ENCODE peak calls at places on chromosomes 7 and 10, in six cellular contexts. One of them, this sample, is unnamed.

GRCh38 chr7:17521437-17521836 is 223.0 kb downstream of the AHR start:
- DNase-seq in NCI-H2081: no peak
- DNase-seq in NCI-H1092: no peak
- DNase-seq in neural crest cell: no peak
- DNase-seq in activated CD8-positive, alpha-beta memory T cell treated with anti-CD3 and anti-CD28 coated beads, Interleukin-2, amount 50 U/mL, for 4 hours: no peak
- DNase-seq in memory B cell: no peak
- DNase-seq in this sample: no peak

GRCh38 chr7:4849390-4849789 is 12.4 kb downstream of the PAPOLB start:
- DNase-seq in memory B cell: no peak
- DNase-seq in neural crest cell: peak
- DNase-seq in NCI-H1092: peak
- DNase-seq in NCI-H2081: no peak
- DNase-seq in activated CD8-positive, alpha-beta memory T cell treated with anti-CD3 and anti-CD28 coated beads, Interleukin-2, amount 50 U/mL, for 4 hours: no peak
- DNase-seq in this sample: no peak

GRCh38 chr10:19250542-19250941 is 201.9 kb downstream of the MALRD1 start:
- DNase-seq in NCI-H1092: no peak
- DNase-seq in neural crest cell: no peak
- DNase-seq in activated CD8-positive, alpha-beta memory T cell treated with anti-CD3 and anti-CD28 coated beads, Interleukin-2, amount 50 U/mL, for 4 hours: no peak
- DNase-seq in NCI-H2081: no peak
- DNase-seq in memory B cell: no peak
- DNase-seq in this sample: no peak

GRCh38 chr7:14158111-14158510 is 168.6 kb upstream of the ETV1 start:
- DNase-seq in NCI-H2081: no peak
- DNase-seq in neural crest cell: no peak
- DNase-seq in NCI-H1092: no peak
- DNase-seq in activated CD8-positive, alpha-beta memory T cell treated with anti-CD3 and anti-CD28 coated beads, Interleukin-2, amount 50 U/mL, for 4 hours: no peak
- DNase-seq in memory B cell: no peak
- DNase-seq in this sample: no peak

GRCh38 chr10:45580781-45581496 is 91.6 kb downstream of the ZFAND4 start:
- DNase-seq in NCI-H1092: no peak
- DNase-seq in memory B cell: peak
- DNase-seq in NCI-H2081: no peak
- DNase-seq in activated CD8-positive, alpha-beta memory T cell treated with anti-CD3 and anti-CD28 coated beads, Interleukin-2, amount 50 U/mL, for 4 hours: no peak
- DNase-seq in neural crest cell: no peak
- DNase-seq in this sample: no peak

GRCh38 chr10:114077815-114078219 is 34.2 kb downstream of the ADRB1 start:
- DNase-seq in neural crest cell: no peak
- DNase-seq in NCI-H1092: no peak
- DNase-seq in NCI-H2081: no peak
- DNase-seq in memory B cell: no peak
- DNase-seq in activated CD8-positive, alpha-beta memory T cell treated with anti-CD3 and anti-CD28 coated beads, Interleukin-2, amount 50 U/mL, for 4 hours: no peak
- DNase-seq in this sample: no peak

GRCh38 chr7:20330797-20331230 is at the start of gene ITGB8:
- DNase-seq in NCI-H1092: peak
- DNase-seq in neural crest cell: no peak
- DNase-seq in NCI-H2081: peak
- DNase-seq in memory B cell: peak
- DNase-seq in activated CD8-positive, alpha-beta memory T cell treated with anti-CD3 and anti-CD28 coated beads, Interleukin-2, amount 50 U/mL, for 4 hours: no peak
- DNase-seq in this sample: peak

GRCh38 chr10:7264313-7264741 is 146.5 kb downstream of the SFMBT2 start:
- DNase-seq in memory B cell: no peak
- DNase-seq in NCI-H2081: no peak
- DNase-seq in NCI-H1092: no peak
- DNase-seq in neural crest cell: no peak
- DNase-seq in activated CD8-positive, alpha-beta memory T cell treated with anti-CD3 and anti-CD28 coated beads, Interleukin-2, amount 50 U/mL, for 4 hours: no peak
- DNase-seq in this sample: no peak

GRCh38 chr10:130049244-130049643 is 61.4 kb downstream of the C10orf143 start:
- DNase-seq in NCI-H1092: no peak
- DNase-seq in neural crest cell: no peak
- DNase-seq in activated CD8-positive, alpha-beta memory T cell treated with anti-CD3 and anti-CD28 coated beads, Interleukin-2, amount 50 U/mL, for 4 hours: no peak
- DNase-seq in NCI-H2081: no peak
- DNase-seq in memory B cell: no peak
- DNase-seq in this sample: no peak

GRCh38 chr10:84715911-84716310 is 387.5 kb downstream of the CCSER2 start:
- DNase-seq in memory B cell: no peak
- DNase-seq in neural crest cell: peak
- DNase-seq in NCI-H2081: peak
- DNase-seq in NCI-H1092: no peak
- DNase-seq in activated CD8-positive, alpha-beta memory T cell treated with anti-CD3 and anti-CD28 coated beads, Interleukin-2, amount 50 U/mL, for 4 hours: no peak
- DNase-seq in this sample: no peak

GRCh38 chr7:122528879-122529481 is 169.9 kb downstream of the RNF133 start:
- DNase-seq in memory B cell: no peak
- DNase-seq in neural crest cell: no peak
- DNase-seq in activated CD8-positive, alpha-beta memory T cell treated with anti-CD3 and anti-CD28 coated beads, Interleukin-2, amount 50 U/mL, for 4 hours: no peak
- DNase-seq in NCI-H2081: peak
- DNase-seq in NCI-H1092: peak
- DNase-seq in this sample: no peak

GRCh38 chr7:131642429-131642828 is 86.0 kb upstream of the PODXL start:
- DNase-seq in memory B cell: no peak
- DNase-seq in NCI-H2081: no peak
- DNase-seq in neural crest cell: no peak
- DNase-seq in NCI-H1092: no peak
- DNase-seq in activated CD8-positive, alpha-beta memory T cell treated with anti-CD3 and anti-CD28 coated beads, Interleukin-2, amount 50 U/mL, for 4 hours: no peak
- DNase-seq in this sample: no peak

GRCh38 chr7:44382459-44383300 is 57.3 kb upstream of the CAMK2B start:
- DNase-seq in neural crest cell: no peak
- DNase-seq in NCI-H1092: no peak
- DNase-seq in NCI-H2081: no peak
- DNase-seq in activated CD8-positive, alpha-beta memory T cell treated with anti-CD3 and anti-CD28 coated beads, Interleukin-2, amount 50 U/mL, for 4 hours: no peak
- DNase-seq in memory B cell: no peak
- DNase-seq in this sample: peak

GRCh38 chr10:109959571-109960145 is 36.3 kb upstream of the XPNPEP1 start:
- DNase-seq in neural crest cell: no peak
- DNase-seq in NCI-H2081: no peak
- DNase-seq in activated CD8-positive, alpha-beta memory T cell treated with anti-CD3 and anti-CD28 coated beads, Interleukin-2, amount 50 U/mL, for 4 hours: no peak
- DNase-seq in NCI-H1092: no peak
- DNase-seq in memory B cell: no peak
- DNase-seq in this sample: no peak

GRCh38 chr10:24721254-24722106 is 2.2 kb downstream of the ARHGAP21 start:
- DNase-seq in memory B cell: no peak
- DNase-seq in neural crest cell: peak
- DNase-seq in NCI-H1092: no peak
- DNase-seq in NCI-H2081: no peak
- DNase-seq in activated CD8-positive, alpha-beta memory T cell treated with anti-CD3 and anti-CD28 coated beads, Interleukin-2, amount 50 U/mL, for 4 hours: no peak
- DNase-seq in this sample: peak

GRCh38 chr10:63641799-63642198 is 120.6 kb downstream of the REEP3 start:
- DNase-seq in NCI-H1092: no peak
- DNase-seq in NCI-H2081: no peak
- DNase-seq in activated CD8-positive, alpha-beta memory T cell treated with anti-CD3 and anti-CD28 coated beads, Interleukin-2, amount 50 U/mL, for 4 hours: no peak
- DNase-seq in neural crest cell: no peak
- DNase-seq in memory B cell: no peak
- DNase-seq in this sample: no peak

GRCh38 chr10:49444349-49444748 is 48.5 kb upstream of the DRGX start:
- DNase-seq in NCI-H1092: no peak
- DNase-seq in neural crest cell: no peak
- DNase-seq in NCI-H2081: no peak
- DNase-seq in memory B cell: no peak
- DNase-seq in activated CD8-positive, alpha-beta memory T cell treated with anti-CD3 and anti-CD28 coated beads, Interleukin-2, amount 50 U/mL, for 4 hours: no peak
- DNase-seq in this sample: no peak

GRCh38 chr7:45184326-45185027 is 26.9 kb downstream of the RAMP3 start:
- DNase-seq in memory B cell: no peak
- DNase-seq in neural crest cell: no peak
- DNase-seq in NCI-H1092: no peak
- DNase-seq in NCI-H2081: no peak
- DNase-seq in activated CD8-positive, alpha-beta memory T cell treated with anti-CD3 and anti-CD28 coated beads, Interleukin-2, amount 50 U/mL, for 4 hours: no peak
- DNase-seq in this sample: no peak

GRCh38 chr7:44964831-44965440 is 13.9 kb downstream of the MYO1G start:
- DNase-seq in memory B cell: no peak
- DNase-seq in NCI-H1092: no peak
- DNase-seq in neural crest cell: no peak
- DNase-seq in NCI-H2081: no peak
- DNase-seq in activated CD8-positive, alpha-beta memory T cell treated with anti-CD3 and anti-CD28 coated beads, Interleukin-2, amount 50 U/mL, for 4 hours: no peak
- DNase-seq in this sample: no peak

GRCh38 chr10:47233631-47234030 is 66.4 kb upstream of the GDF10 start:
- DNase-seq in neural crest cell: no peak
- DNase-seq in NCI-H1092: no peak
- DNase-seq in NCI-H2081: no peak
- DNase-seq in activated CD8-positive, alpha-beta memory T cell treated with anti-CD3 and anti-CD28 coated beads, Interleukin-2, amount 50 U/mL, for 4 hours: no peak
- DNase-seq in memory B cell: no peak
- DNase-seq in this sample: no peak

GRCh38 chr7:77657427-77658331 is 38.6 kb upstream of the RSBN1L start:
- DNase-seq in memory B cell: no peak
- DNase-seq in neural crest cell: no peak
- DNase-seq in activated CD8-positive, alpha-beta memory T cell treated with anti-CD3 and anti-CD28 coated beads, Interleukin-2, amount 50 U/mL, for 4 hours: no peak
- DNase-seq in NCI-H1092: peak
- DNase-seq in NCI-H2081: peak
- DNase-seq in this sample: no peak

GRCh38 chr7:30238721-30239441 is 45.5 kb upstream of the ZNRF2 start:
- DNase-seq in neural crest cell: no peak
- DNase-seq in activated CD8-positive, alpha-beta memory T cell treated with anti-CD3 and anti-CD28 coated beads, Interleukin-2, amount 50 U/mL, for 4 hours: no peak
- DNase-seq in NCI-H2081: peak
- DNase-seq in memory B cell: no peak
- DNase-seq in NCI-H1092: peak
- DNase-seq in this sample: peak

GRCh38 chr7:107666804-107667203 is 6.2 kb downstream of the SLC26A4 start:
- DNase-seq in NCI-H2081: no peak
- DNase-seq in NCI-H1092: no peak
- DNase-seq in memory B cell: no peak
- DNase-seq in neural crest cell: no peak
- DNase-seq in activated CD8-positive, alpha-beta memory T cell treated with anti-CD3 and anti-CD28 coated beads, Interleukin-2, amount 50 U/mL, for 4 hours: no peak
- DNase-seq in this sample: no peak

GRCh38 chr10:89785095-89785494 is 83.7 kb downstream of the KIF20B start:
- DNase-seq in neural crest cell: no peak
- DNase-seq in memory B cell: no peak
- DNase-seq in NCI-H1092: no peak
- DNase-seq in activated CD8-positive, alpha-beta memory T cell treated with anti-CD3 and anti-CD28 coated beads, Interleukin-2, amount 50 U/mL, for 4 hours: no peak
- DNase-seq in NCI-H2081: no peak
- DNase-seq in this sample: no peak

GRCh38 chr7:5282464-5283316 is at the start of gene SLC29A4:
- DNase-seq in NCI-H1092: peak
- DNase-seq in activated CD8-positive, alpha-beta memory T cell treated with anti-CD3 and anti-CD28 coated beads, Interleukin-2, amount 50 U/mL, for 4 hours: no peak
- DNase-seq in NCI-H2081: no peak
- DNase-seq in memory B cell: no peak
- DNase-seq in neural crest cell: peak
- DNase-seq in this sample: peak

GRCh38 chr10:57222603-57223002 is 861.5 kb upstream of the ZWINT start:
- DNase-seq in neural crest cell: no peak
- DNase-seq in memory B cell: no peak
- DNase-seq in activated CD8-positive, alpha-beta memory T cell treated with anti-CD3 and anti-CD28 coated beads, Interleukin-2, amount 50 U/mL, for 4 hours: no peak
- DNase-seq in NCI-H1092: no peak
- DNase-seq in NCI-H2081: no peak
- DNase-seq in this sample: no peak

GRCh38 chr7:69645683-69646082 is 47.4 kb downstream of the AUTS2 start:
- DNase-seq in NCI-H2081: no peak
- DNase-seq in activated CD8-positive, alpha-beta memory T cell treated with anti-CD3 and anti-CD28 coated beads, Interleukin-2, amount 50 U/mL, for 4 hours: no peak
- DNase-seq in neural crest cell: no peak
- DNase-seq in memory B cell: no peak
- DNase-seq in NCI-H1092: no peak
- DNase-seq in this sample: no peak

GRCh38 chr10:71857934-71858890 is 7.2 kb upstream of the PSAP start:
- DNase-seq in activated CD8-positive, alpha-beta memory T cell treated with anti-CD3 and anti-CD28 coated beads, Interleukin-2, amount 50 U/mL, for 4 hours: no peak
- DNase-seq in NCI-H1092: no peak
- DNase-seq in NCI-H2081: no peak
- DNase-seq in memory B cell: no peak
- DNase-seq in neural crest cell: no peak
- DNase-seq in this sample: peak

GRCh38 chr10:8510471-8510870 is 456.0 kb downstream of the GATA3 start:
- DNase-seq in NCI-H2081: no peak
- DNase-seq in activated CD8-positive, alpha-beta memory T cell treated with anti-CD3 and anti-CD28 coated beads, Interleukin-2, amount 50 U/mL, for 4 hours: no peak
- DNase-seq in NCI-H1092: no peak
- DNase-seq in neural crest cell: no peak
- DNase-seq in memory B cell: no peak
- DNase-seq in this sample: no peak

GRCh38 chr7:81789406-81790139 is 19.7 kb upstream of the HGF start:
- DNase-seq in activated CD8-positive, alpha-beta memory T cell treated with anti-CD3 and anti-CD28 coated beads, Interleukin-2, amount 50 U/mL, for 4 hours: no peak
- DNase-seq in NCI-H2081: no peak
- DNase-seq in memory B cell: no peak
- DNase-seq in neural crest cell: no peak
- DNase-seq in NCI-H1092: no peak
- DNase-seq in this sample: no peak

This sample was measured in left ventricle myocardium superior.